ENCODE peak calls at places on chromosomes 5 and 9, in four cellular contexts. One of them, this sample, is unnamed.

GRCh38 chr5:116068028-116068632 is 16.7 kb upstream of the COMMD10 start:
- DNase-seq in HepG2: peak
- DNase-seq in A549: peak
- DNase-seq in IMR-90: peak
- DNase-seq in this sample: no peak

GRCh38 chr9:127698985-127699670 is 7.7 kb upstream of the CFAP157 start:
- DNase-seq in IMR-90: peak
- DNase-seq in A549: peak
- DNase-seq in HepG2: no peak
- DNase-seq in this sample: peak

GRCh38 chr5:14417232-14417730 is 164.3 kb upstream of the OTULINL start:
- DNase-seq in A549: no peak
- DNase-seq in IMR-90: peak
- DNase-seq in HepG2: no peak
- DNase-seq in this sample: peak

GRCh38 chr9:18396102-18396728 is 77.7 kb upstream of the ADAMTSL1 start:
- DNase-seq in HepG2: peak
- DNase-seq in A549: peak
- DNase-seq in IMR-90: peak
- DNase-seq in this sample: no peak

GRCh38 chr5:103620851-103621547 is 58.4 kb upstream of the NUDT12 start:
- DNase-seq in IMR-90: no peak
- DNase-seq in A549: no peak
- DNase-seq in HepG2: no peak
- DNase-seq in this sample: no peak

GRCh38 chr5:172106511-172107356 is 81.3 kb downstream of the STK10 start:
- DNase-seq in HepG2: no peak
- DNase-seq in IMR-90: no peak
- DNase-seq in A549: peak
- DNase-seq in this sample: peak

GRCh38 chr5:157279605-157280239 is 13.8 kb downstream of the CYFIP2 start:
- DNase-seq in IMR-90: no peak
- DNase-seq in A549: no peak
- DNase-seq in HepG2: no peak
- DNase-seq in this sample: no peak

GRCh38 chr5:124132843-124133242 is 613.6 kb downstream of the ZNF608 start:
- DNase-seq in A549: no peak
- DNase-seq in IMR-90: no peak
- DNase-seq in HepG2: no peak
- DNase-seq in this sample: no peak

DNA sequence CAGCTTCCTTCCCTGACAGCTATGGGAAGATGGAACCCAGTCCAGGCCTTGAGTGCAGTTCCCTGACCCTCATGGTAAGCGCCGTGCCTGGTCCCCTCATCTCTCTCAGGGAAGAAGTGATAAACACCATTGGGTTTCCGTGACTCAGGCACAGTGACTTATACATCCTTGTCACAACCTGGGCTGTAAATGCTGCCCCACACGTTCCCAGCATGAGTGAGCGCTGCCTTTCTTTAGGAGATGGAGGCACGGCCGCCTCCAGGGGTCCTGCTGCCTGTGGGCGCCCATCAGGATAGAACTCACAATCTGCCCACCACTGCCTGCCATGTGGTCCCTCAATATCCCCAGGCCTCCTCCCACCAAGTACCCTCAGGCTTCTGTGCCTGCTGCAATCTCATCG is 8.3 kb upstream of the NKD2 start:
- DNase-seq in A549: no peak
- DNase-seq in HepG2: no peak
- DNase-seq in IMR-90: no peak
- DNase-seq in this sample: peak
- TF ChIP-seq USF2 in A549: no peak
- TF ChIP-seq USF2 in HepG2: no peak
- TF ChIP-seq USF2 in IMR-90: no peak
- TF ChIP-seq USF2 in this sample: no peak

GRCh38 chr9:34190996-34191892 is 12.4 kb downstream of the UBAP1 start:
- DNase-seq in HepG2: peak
- DNase-seq in IMR-90: peak
- DNase-seq in A549: peak
- DNase-seq in this sample: no peak
- TF ChIP-seq CTCF in HepG2: peak
- TF ChIP-seq CTCF in IMR-90: peak
- TF ChIP-seq CTCF in A549: peak
- TF ChIP-seq CTCF in this sample: no peak

DNA sequence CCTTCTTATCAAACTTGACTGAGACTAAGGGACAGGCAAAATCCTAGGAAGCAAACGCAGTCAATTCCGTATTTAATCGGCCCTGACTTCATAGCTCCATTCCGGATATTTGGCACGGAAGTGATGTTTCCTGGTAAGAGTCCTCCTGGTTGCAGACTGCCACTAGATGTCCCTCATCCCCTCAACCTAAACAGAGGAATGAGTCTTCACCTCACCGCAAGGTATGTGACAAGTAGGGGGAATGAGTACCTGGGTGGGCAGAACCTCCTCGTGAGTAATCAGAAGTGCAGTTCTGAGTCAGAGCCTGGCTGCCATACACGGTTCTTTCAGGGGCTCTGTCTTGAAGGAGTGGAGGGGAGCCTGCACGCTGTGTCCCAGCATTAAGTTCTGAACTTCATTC is 173.6 kb downstream of the MUSK start:
- DNase-seq in IMR-90: no peak
- DNase-seq in A549: no peak
- DNase-seq in HepG2: peak
- DNase-seq in this sample: peak
- TF ChIP-seq USF2 in IMR-90: no peak
- TF ChIP-seq USF2 in A549: no peak
- TF ChIP-seq USF2 in HepG2: no peak
- TF ChIP-seq USF2 in this sample: no peak

DNA sequence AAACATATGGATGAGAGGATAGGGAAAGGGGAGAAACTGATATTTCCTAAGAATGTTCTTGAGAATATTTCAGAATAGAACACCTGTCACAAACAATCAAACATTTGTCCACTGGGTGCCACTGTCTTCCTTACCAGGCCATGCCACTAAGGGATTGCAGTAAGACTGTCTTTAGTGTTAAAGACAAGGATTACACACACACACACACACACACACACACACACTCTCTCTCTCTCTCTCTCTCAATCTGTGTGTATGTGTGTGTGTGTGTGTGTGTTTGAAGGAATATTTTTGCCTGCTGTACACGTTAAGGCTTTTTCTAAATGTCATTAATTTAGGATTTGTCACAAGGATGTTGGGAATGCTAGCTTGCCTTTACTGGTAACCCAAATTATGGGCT is 54.4 kb downstream of the CCDC192 start:
- DNase-seq in HepG2: no peak
- DNase-seq in A549: peak
- DNase-seq in IMR-90: peak
- DNase-seq in this sample: no peak
- TF ChIP-seq CTCF in HepG2: peak
- TF ChIP-seq CTCF in A549: peak
- TF ChIP-seq CTCF in IMR-90: peak
- TF ChIP-seq CTCF in this sample: no peak

GRCh38 chr9:36332006-36332405 is 68.1 kb downstream of the RNF38 start:
- DNase-seq in IMR-90: peak
- DNase-seq in A549: no peak
- DNase-seq in HepG2: no peak
- DNase-seq in this sample: no peak

GRCh38 chr9:36341936-36342577 is 58.0 kb downstream of the RNF38 start:
- DNase-seq in A549: no peak
- DNase-seq in HepG2: no peak
- DNase-seq in IMR-90: no peak
- DNase-seq in this sample: no peak

GRCh38 chr9:36336511-36336910 is 63.6 kb downstream of the RNF38 start:
- DNase-seq in IMR-90: no peak
- DNase-seq in HepG2: no peak
- DNase-seq in A549: no peak
- DNase-seq in this sample: no peak

GRCh38 chr9:36337002-36337401 is 63.1 kb downstream of the RNF38 start:
- DNase-seq in IMR-90: no peak
- DNase-seq in A549: no peak
- DNase-seq in HepG2: no peak
- DNase-seq in this sample: no peak

GRCh38 chr9:36337865-36338264 is 62.2 kb downstream of the RNF38 start:
- DNase-seq in HepG2: no peak
- DNase-seq in A549: no peak
- DNase-seq in IMR-90: no peak
- DNase-seq in this sample: no peak
- TF ChIP-seq USF2 in HepG2: no peak
- TF ChIP-seq USF2 in A549: no peak
- TF ChIP-seq USF2 in IMR-90: no peak
- TF ChIP-seq USF2 in this sample: no peak

GRCh38 chr9:134420974-134421432 is 94.7 kb downstream of the RXRA start:
- DNase-seq in IMR-90: no peak
- DNase-seq in HepG2: no peak
- DNase-seq in A549: no peak
- DNase-seq in this sample: no peak

GRCh38 chr9:134418354-134418753 is 92.1 kb downstream of the RXRA start:
- DNase-seq in A549: no peak
- DNase-seq in HepG2: no peak
- DNase-seq in IMR-90: no peak
- DNase-seq in this sample: no peak

GRCh38 chr9:134418986-134419683 is 92.9 kb downstream of the RXRA start:
- DNase-seq in IMR-90: no peak
- DNase-seq in HepG2: no peak
- DNase-seq in A549: no peak
- DNase-seq in this sample: no peak

GRCh38 chr9:134420281-134420835 is 94.1 kb downstream of the RXRA start:
- DNase-seq in A549: no peak
- DNase-seq in IMR-90: no peak
- DNase-seq in HepG2: no peak
- DNase-seq in this sample: no peak

GRCh38 chr9:134419684-134420076 is 93.4 kb downstream of the RXRA start:
- DNase-seq in IMR-90: no peak
- DNase-seq in HepG2: no peak
- DNase-seq in A549: peak
- DNase-seq in this sample: peak
- TF ChIP-seq CTCF in IMR-90: peak
- TF ChIP-seq CTCF in HepG2: peak
- TF ChIP-seq CTCF in A549: peak
- TF ChIP-seq CTCF in this sample: peak

GRCh38 chr5:109876941-109877669 is 187.4 kb downstream of the MAN2A1 start:
- DNase-seq in A549: no peak
- DNase-seq in HepG2: no peak
- DNase-seq in IMR-90: peak
- DNase-seq in this sample: no peak
- TF ChIP-seq USF2 in A549: no peak
- TF ChIP-seq USF2 in HepG2: no peak
- TF ChIP-seq USF2 in IMR-90: no peak
- TF ChIP-seq USF2 in this sample: no peak

DNA sequence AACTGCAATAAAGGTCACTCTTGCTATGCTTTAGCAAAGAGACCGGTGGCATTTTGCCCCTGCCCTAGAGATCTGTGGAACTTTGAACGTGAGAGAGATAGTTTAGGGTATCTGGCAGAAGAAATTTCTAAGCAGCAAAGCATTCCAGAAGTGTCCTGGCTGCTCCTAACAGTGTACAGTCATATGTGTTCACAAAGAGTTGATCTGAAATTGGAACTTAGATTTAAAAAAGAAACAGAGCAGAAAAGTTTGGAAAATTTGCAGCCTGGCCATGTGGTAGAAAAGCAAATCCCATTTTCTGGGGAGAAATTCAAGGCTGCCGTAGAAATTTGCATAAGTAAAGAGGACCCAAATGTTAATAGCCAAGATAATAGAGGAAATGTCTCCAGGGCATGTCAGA is 169.2 kb downstream of the FGF1 start:
- DNase-seq in HepG2: no peak
- DNase-seq in A549: no peak
- DNase-seq in IMR-90: no peak
- DNase-seq in this sample: no peak
- TF ChIP-seq CTCF in HepG2: no peak
- TF ChIP-seq CTCF in A549: no peak
- TF ChIP-seq CTCF in IMR-90: no peak
- TF ChIP-seq CTCF in this sample: no peak

This sample was measured in WTC11.